ENCODE peak calls at places on chromosomes 12 and 14, in nine cellular contexts. X is stimulated activated CD4-positive, alpha-beta T cell treated with anti-CD3 and anti-CD28 coated beads, TNF-alpha, amount 100 ng/mL, for 4 hours; C is Caki2; L is WTC11; N is fibroblast of mammary gland; E is left ventricle myocardium superior; R is T follicular helper cell; F is skeletal muscle cell; A is NCI-H1694. I is an unnamed sample.

GRCh38 chr14:59252772-59253500 is 64.5 kb downstream of the DAAM1 start:
- DNase-seq in A (no peak), E (no peak), N (peak; percentile 58), R (no peak), F (no peak), X (no peak), L (no peak), C (no peak), I (no peak)

GRCh38 chr14:82153689-82154088 is 620.0 kb upstream of the SEL1L start:
- DNase-seq in X (no peak), E (no peak), C (no peak), L (no peak), R (no peak), N (no peak), A (no peak), F (no peak), I (no peak)

GRCh38 chr12:40292788-40293429 is 68.1 kb downstream of the LRRK2 start:
- DNase-seq in C (no peak), A (no peak), R (no peak), L (no peak), X (no peak), F (no peak), N (no peak), E (no peak), I (no peak)

GRCh38 chr14:38212996-38213395 is 5.3 kb downstream of the SSTR1 start:
- DNase-seq in C (no peak), E (no peak), F (no peak), X (no peak), L (no peak), A (no peak), N (peak; percentile 9), R (no peak), I (no peak)

GRCh38 chr14:55749201-55749812 is 169.3 kb downstream of the KTN1 start:
- DNase-seq in N (peak; percentile 30), F (peak; percentile 8), E (no peak), C (no peak), X (no peak), R (no peak), A (no peak), L (no peak), I (no peak)

GRCh38 chr14:93318927-93319326 is 13.9 kb downstream of the BTBD7 start:
- DNase-seq in R (no peak), X (no peak), N (peak; percentile 24), F (no peak), L (no peak), E (no peak), A (no peak), C (peak; percentile 75), I (no peak)

GRCh38 chr14:74649673-74650072 is 37.6 kb upstream of the LTBP2 start:
- DNase-seq in R (no peak), A (no peak), X (no peak), L (no peak), F (no peak), E (no peak), N (no peak), C (no peak), I (no peak)

GRCh38 chr12:54977155-54977554 is 7.4 kb downstream of the TESPA1 start:
- DNase-seq in R (no peak), X (no peak), F (peak; percentile 56), E (no peak), N (peak; percentile 69), A (no peak), L (no peak), C (no peak), I (no peak)

GRCh38 chr14:44287858-44288257 is 219.2 kb downstream of the FSCB start:
- DNase-seq in N (peak; percentile 12), X (no peak), A (no peak), F (no peak), C (no peak), E (no peak), L (no peak), R (no peak), I (no peak)

GRCh38 chr12:43318002-43318401 is 234.0 kb downstream of the ADAMTS20 start:
- DNase-seq in A (no peak), R (no peak), F (no peak), N (no peak), E (no peak), L (no peak), C (no peak), X (no peak), I (no peak)

GRCh38 chr12:42141981-42142606 is 2.6 kb downstream of the GXYLT1 start:
- DNase-seq in A (no peak), C (no peak), L (no peak), R (no peak), N (no peak), F (no peak), E (no peak), X (no peak), I (no peak)

GRCh38 chr14:67515386-67516079 is 17.6 kb upstream of the PLEKHH1 start:
- DNase-seq in L (peak; percentile 49), F (no peak), C (no peak), A (no peak), X (no peak), E (no peak), N (no peak), R (no peak), I (peak; percentile 45)

GRCh38 chr14:94050231-94050880 is 24.2 kb downstream of the OTUB2 start:
- DNase-seq in F (no peak), A (no peak), E (peak; percentile 88), X (no peak), N (no peak), C (no peak), R (no peak), L (no peak), I (no peak)

GRCh38 chr12:76519538-76519937 is 40.0 kb downstream of the OSBPL8 start:
- DNase-seq in C (no peak), L (no peak), N (no peak), A (no peak), X (no peak), F (no peak), R (no peak), E (no peak), I (peak; percentile 1)

GRCh38 chr14:99134333-99135046 is 137.5 kb downstream of the BCL11B start:
- DNase-seq in R (no peak), F (no peak), E (no peak), A (no peak), C (no peak), N (no peak), L (no peak), X (no peak), I (no peak)

GRCh38 chr14:70212752-70213151 is 24.0 kb upstream of the SLC8A3 start:
- DNase-seq in X (no peak), C (no peak), R (no peak), E (no peak), F (no peak), A (no peak), N (no peak), L (no peak), I (no peak)

GRCh38 chr14:35215110-35215872 is 76.9 kb upstream of the PSMA6 start:
- DNase-seq in X (no peak), N (peak; percentile 78), C (peak; percentile 56), E (no peak), A (no peak), F (no peak), L (no peak), R (no peak), I (peak; percentile 50)

GRCh38 chr14:41925409-41925808 is 318.7 kb downstream of the LRFN5 start:
- DNase-seq in L (no peak), F (peak; percentile 8), A (peak; percentile 61), R (no peak), X (no peak), C (peak; percentile 6), N (peak; percentile 31), E (no peak), I (no peak)

I was measured in GM12865.